ENCODE peak calls at places on chromosome 19, in four cellular contexts. I, Z, H and O are unnamed samples.

GRCh38 chr19:1066748-1067340 is at the start of gene ARHGAP45:
- DNase-seq in I (no peak), Z (no peak), H (no peak), O (peak)

GRCh38 chr19:51751655-51752054 is at the start of gene FPR1:
- DNase-seq in I (peak), Z (no peak), H (peak), O (no peak)

GRCh38 chr19:3801412-3802096 is 15.4 kb upstream of the MATK start:
- DNase-seq in I (no peak), Z (no peak), H (peak), O (peak)

GRCh38 chr19:41186971-41187883 is 5.8 kb upstream of the CYP2S1 start:
- DNase-seq in I (no peak), Z (no peak), H (no peak), O (no peak)

GRCh38 chr19:35775298-35776101 is at the start of gene ARHGAP33:
- DNase-seq in I (peak), Z (peak), H (peak), O (peak)

GRCh38 chr19:46461537-46461936 is 9.8 kb downstream of the PNMA8A start:
- DNase-seq in I (no peak), Z (no peak), H (no peak), O (no peak)

GRCh38 chr19:44942067-44942571 is at the start of gene APOC4:
- DNase-seq in I (no peak), Z (no peak), H (no peak), O (no peak)

GRCh38 chr19:50377051-50377441 is 789 bp downstream of the NR1H2 start:
- DNase-seq in I (peak), Z (no peak), H (no peak), O (peak)

GRCh38 chr19:44551850-44552249 is 22.4 kb upstream of the CEACAM20 start:
- DNase-seq in I (no peak), Z (no peak), H (no peak), O (no peak)

GRCh38 chr19:37929512-37929911 is 22.5 kb downstream of the SIPA1L3 start:
- DNase-seq in I (no peak), Z (no peak), H (no peak), O (no peak)
- TF ChIP-seq CTCF in I (no peak), Z (no peak), H (peak), O (no peak)

GRCh38 chr19:5504115-5504514 is 48.9 kb downstream of the ZNRF4 start:
- DNase-seq in I (no peak), Z (no peak), H (no peak), O (no peak)
- TF ChIP-seq CTCF in I (peak), Z (no peak), H (peak), O (no peak)

DNA sequence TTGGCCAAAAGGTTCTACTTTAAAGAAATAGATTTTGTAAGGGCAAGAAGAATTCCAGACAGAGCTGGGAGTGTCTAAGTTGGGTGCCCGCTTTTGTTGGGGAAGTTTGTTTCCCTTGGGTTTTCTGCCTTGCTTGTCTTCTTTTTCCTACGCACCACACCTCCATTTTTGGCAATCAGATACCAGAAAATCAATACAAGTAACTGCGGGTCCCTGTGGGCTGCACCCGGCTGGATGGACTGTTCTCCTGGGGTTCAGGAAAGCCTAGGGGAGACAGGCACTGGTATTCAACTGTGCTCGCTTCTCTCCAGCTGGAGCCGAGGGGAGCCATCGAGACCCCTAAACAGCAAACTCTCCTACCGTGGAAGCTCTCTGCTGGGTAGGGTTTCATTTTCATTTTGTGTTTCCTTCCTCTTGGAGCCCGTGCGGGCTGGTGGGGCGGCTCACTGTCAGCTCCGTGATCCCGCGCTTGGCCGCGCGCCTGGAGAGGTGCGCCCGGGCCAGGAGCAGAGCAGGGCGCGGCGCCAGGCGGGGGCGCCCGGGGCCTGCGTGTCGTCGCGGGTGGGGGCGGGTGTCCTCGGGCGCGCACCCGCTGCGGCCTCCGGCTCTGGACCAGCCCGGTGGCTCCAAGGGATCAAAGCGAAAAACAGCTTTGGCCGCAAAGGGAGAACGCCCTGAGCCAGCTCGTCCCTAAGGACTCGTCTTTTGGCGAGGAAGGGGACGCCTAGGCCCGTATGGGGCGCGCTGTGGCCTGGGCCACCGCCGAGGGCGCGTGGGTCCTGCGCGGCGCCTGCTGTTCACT is 347.2 kb downstream of the ZNF536 start:
- DNase-seq in I (peak), Z (no peak), H (no peak), O (peak)
- TF ChIP-seq CTCF in I (no peak), Z (no peak), H (no peak), O (no peak)

GRCh38 chr19:56101746-56102535 is 19.2 kb downstream of the ZNF787 start:
- DNase-seq in I (no peak), Z (no peak), H (no peak), O (no peak)
- TF ChIP-seq CTCF in I (no peak), Z (no peak), H (no peak), O (no peak)

DNA sequence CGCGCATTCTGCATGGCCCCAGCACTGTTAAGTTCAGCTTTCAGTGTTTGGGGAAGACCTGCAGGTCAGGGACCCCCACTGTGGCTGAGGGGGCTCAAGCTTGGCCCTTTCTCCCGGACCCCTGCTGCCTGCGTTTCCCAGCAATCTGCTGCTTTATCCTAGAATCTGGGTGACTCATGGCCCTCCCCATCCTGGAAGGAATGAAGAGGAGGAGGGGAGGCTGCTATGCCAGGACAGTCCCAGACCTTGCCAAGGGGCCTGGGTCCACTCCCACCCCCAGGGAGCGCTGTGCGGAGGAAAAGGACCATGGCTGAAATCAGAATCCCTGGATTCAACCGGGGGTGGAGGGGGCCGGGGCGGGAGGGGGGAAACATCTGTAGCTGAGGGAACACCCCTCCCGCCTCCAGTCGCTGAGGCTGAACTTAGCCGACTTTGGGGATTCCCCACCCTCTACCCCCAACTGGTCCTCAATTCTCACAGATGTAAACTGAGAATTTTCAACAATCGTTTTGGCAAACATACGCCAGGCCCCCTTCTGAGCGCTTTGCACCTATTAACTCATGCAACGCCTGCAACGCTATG is 20.6 kb downstream of the ZNF114 start:
- DNase-seq in I (peak), Z (no peak), H (peak), O (peak)
- TF ChIP-seq CTCF in I (peak), Z (no peak), H (peak), O (no peak)

GRCh38 chr19:28530406-28531035 is 682.4 kb downstream of the UQCRFS1 start:
- DNase-seq in I (no peak), Z (no peak), H (no peak), O (no peak)
- TF ChIP-seq CTCF in I (no peak), Z (no peak), H (no peak), O (no peak)

GRCh38 chr19:15437355-15438123 is 12.2 kb downstream of the WIZ start:
- DNase-seq in I (peak), Z (no peak), H (no peak), O (no peak)
- TF ChIP-seq CTCF in I (peak), Z (no peak), H (peak), O (no peak)

DNA sequence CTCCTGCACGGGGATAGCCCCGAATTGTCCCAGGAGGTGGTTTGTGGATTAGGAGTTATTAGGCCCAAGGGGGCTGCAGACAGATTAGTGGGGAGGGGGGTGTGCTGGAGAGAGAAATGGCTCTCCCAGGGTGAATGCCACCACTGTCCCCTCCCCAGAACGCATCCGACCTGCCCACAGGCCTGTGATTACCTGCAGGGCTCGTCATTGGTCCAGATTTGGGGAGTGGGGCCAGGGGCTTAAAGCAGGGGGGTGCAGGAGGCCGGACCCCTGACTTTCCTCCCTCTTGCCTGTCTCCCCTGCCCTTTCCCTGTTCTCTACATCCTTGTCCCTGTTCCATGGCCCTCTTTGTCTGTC is 1.2 kb downstream of the NRTN start:
- DNase-seq in I (no peak), Z (no peak), H (no peak), O (no peak)
- TF ChIP-seq CTCF in I (no peak), Z (no peak), H (no peak), O (no peak)

DNA sequence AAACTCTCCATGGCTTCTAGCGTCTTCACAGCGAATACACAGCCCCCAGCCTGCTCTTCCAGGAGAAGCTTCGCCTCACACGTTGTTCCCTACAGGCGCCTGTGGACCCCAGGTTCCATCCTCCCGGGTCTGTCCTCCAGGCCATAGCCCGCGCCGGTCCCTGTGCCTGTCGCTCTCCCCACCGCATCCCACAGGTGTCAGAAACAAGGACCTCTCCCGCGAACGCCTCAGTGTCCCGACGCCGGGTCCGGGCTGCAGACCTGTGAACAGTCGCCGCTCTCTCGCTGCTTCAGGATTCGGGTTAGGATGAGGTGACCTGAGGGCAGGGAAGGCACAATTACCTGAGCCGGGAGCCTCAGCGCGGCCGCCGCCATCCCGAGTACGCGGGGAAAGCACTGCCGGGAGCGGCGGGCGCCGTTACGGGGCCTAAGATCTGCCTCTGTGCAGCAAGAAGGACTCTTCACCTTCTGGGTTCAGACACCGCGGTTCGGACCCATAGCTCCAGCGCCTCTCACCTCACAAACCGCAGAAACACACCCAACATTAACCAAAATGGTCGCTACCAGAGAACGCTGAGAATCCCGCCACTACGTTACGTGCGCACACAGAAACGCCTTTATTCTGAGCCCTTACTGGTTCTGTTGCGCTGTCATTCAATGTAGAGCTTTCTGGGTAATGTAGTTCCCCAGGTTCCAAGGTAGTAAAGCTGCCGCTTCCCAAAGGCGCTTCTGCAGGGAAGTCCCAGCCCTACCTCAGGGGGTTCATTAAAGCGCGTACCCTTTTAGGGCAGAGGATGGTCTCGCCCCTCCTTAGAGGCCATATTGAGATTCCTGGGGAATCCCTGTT is at the start of gene ZNF418:
- DNase-seq in I (peak), Z (peak), H (peak), O (peak)
- TF ChIP-seq CTCF in I (no peak), Z (no peak), H (no peak), O (no peak)